ENCODE peak calls at places on chromosomes 12 and 14, in five cellular contexts. One of them, this sample, is unnamed.

GRCh38 chr12:130839770-130840355 is 813 bp upstream of the STX2 start:
- DNase-seq in vagina: no peak
- DNase-seq in uterus: no peak
- DNase-seq in tibial nerve: no peak
- DNase-seq in ovary: no peak
- DNase-seq in this sample: peak; percentile 41

GRCh38 chr12:123223241-123223668 is 9.7 kb downstream of the MPHOSPH9 start:
- DNase-seq in vagina: no peak
- DNase-seq in uterus: no peak
- DNase-seq in tibial nerve: no peak
- DNase-seq in ovary: no peak
- DNase-seq in this sample: no peak

GRCh38 chr12:68199127-68199526 is 26.5 kb downstream of the IL26 start:
- DNase-seq in vagina: no peak
- DNase-seq in uterus: no peak
- DNase-seq in tibial nerve: no peak
- DNase-seq in ovary: no peak
- DNase-seq in this sample: no peak

GRCh38 chr14:76968621-76969063 is 59.9 kb downstream of the IRF2BPL start:
- DNase-seq in vagina: no peak
- DNase-seq in uterus: no peak
- DNase-seq in tibial nerve: no peak
- DNase-seq in ovary: no peak
- DNase-seq in this sample: no peak

GRCh38 chr12:106135075-106135474 is 3.7 kb downstream of the NUAK1 start:
- DNase-seq in vagina: no peak
- DNase-seq in uterus: no peak
- DNase-seq in tibial nerve: no peak
- DNase-seq in ovary: no peak
- DNase-seq in this sample: no peak

GRCh38 chr14:92759300-92759678 is 10.9 kb upstream of the LGMN start:
- DNase-seq in vagina: no peak
- DNase-seq in uterus: no peak
- DNase-seq in tibial nerve: no peak
- DNase-seq in ovary: no peak
- DNase-seq in this sample: no peak

GRCh38 chr12:8026282-8026637 is 6.3 kb upstream of the FOXJ2 start:
- DNase-seq in vagina: no peak
- DNase-seq in uterus: no peak
- DNase-seq in tibial nerve: no peak
- DNase-seq in ovary: no peak
- DNase-seq in this sample: no peak

GRCh38 chr14:24422694-24423531 is 6.6 kb downstream of the CBLN3 start:
- DNase-seq in vagina: no peak
- DNase-seq in uterus: no peak
- DNase-seq in tibial nerve: no peak
- DNase-seq in ovary: no peak
- DNase-seq in this sample: no peak

GRCh38 chr12:130298322-130298721 is 39.4 kb upstream of the PIWIL1 start:
- DNase-seq in vagina: no peak
- DNase-seq in uterus: no peak
- DNase-seq in tibial nerve: no peak
- DNase-seq in ovary: no peak
- DNase-seq in this sample: no peak

GRCh38 chr14:91883770-91884169 is 16.4 kb upstream of the TC2N start:
- DNase-seq in vagina: no peak
- DNase-seq in uterus: peak; percentile 76
- DNase-seq in tibial nerve: peak; percentile 28
- DNase-seq in ovary: no peak
- DNase-seq in this sample: peak; percentile 91

GRCh38 chr14:56787530-56787929 is 22.7 kb downstream of the OTX2 start:
- DNase-seq in vagina: no peak
- DNase-seq in uterus: no peak
- DNase-seq in tibial nerve: no peak
- DNase-seq in ovary: no peak
- DNase-seq in this sample: no peak

GRCh38 chr12:15928870-15929571 is 17.9 kb downstream of the DERA start:
- DNase-seq in vagina: no peak
- DNase-seq in uterus: no peak
- DNase-seq in tibial nerve: no peak
- DNase-seq in ovary: no peak
- DNase-seq in this sample: no peak

GRCh38 chr14:77730976-77731497 is 23.1 kb downstream of the SLIRP start:
- DNase-seq in vagina: no peak
- DNase-seq in uterus: no peak
- DNase-seq in tibial nerve: no peak
- DNase-seq in ovary: no peak
- DNase-seq in this sample: no peak

GRCh38 chr12:99618657-99619056 is 28.9 kb upstream of the GARIN6 start:
- DNase-seq in vagina: no peak
- DNase-seq in uterus: no peak
- DNase-seq in tibial nerve: no peak
- DNase-seq in ovary: no peak
- DNase-seq in this sample: no peak

GRCh38 chr12:50211392-50212070 is 44.4 kb upstream of the CERS5 start:
- DNase-seq in vagina: no peak
- DNase-seq in uterus: no peak
- DNase-seq in tibial nerve: no peak
- DNase-seq in ovary: no peak
- DNase-seq in this sample: no peak

GRCh38 chr12:11885261-11886038 is 185.3 kb upstream of the BCL2L14 start:
- DNase-seq in vagina: no peak
- DNase-seq in uterus: no peak
- DNase-seq in tibial nerve: no peak
- DNase-seq in ovary: no peak
- DNase-seq in this sample: no peak

GRCh38 chr12:5204271-5204670 is 160.6 kb downstream of the KCNA5 start:
- DNase-seq in vagina: no peak
- DNase-seq in uterus: no peak
- DNase-seq in tibial nerve: no peak
- DNase-seq in ovary: no peak
- DNase-seq in this sample: no peak

GRCh38 chr14:76253111-76253510 is 101.4 kb downstream of the GPATCH2L start:
- DNase-seq in vagina: no peak
- DNase-seq in uterus: no peak
- DNase-seq in tibial nerve: no peak
- DNase-seq in ovary: no peak
- DNase-seq in this sample: no peak

GRCh38 chr14:23478109-23478698 is 8.7 kb downstream of the NGDN start:
- DNase-seq in vagina: no peak
- DNase-seq in uterus: peak; percentile 44
- DNase-seq in tibial nerve: peak; percentile 20
- DNase-seq in ovary: peak; percentile 49
- DNase-seq in this sample: no peak

GRCh38 chr12:2959194-2959507 is at the start of gene TEAD4:
- DNase-seq in vagina: no peak
- DNase-seq in uterus: peak; percentile 50
- DNase-seq in tibial nerve: no peak
- DNase-seq in ovary: peak; percentile 56
- DNase-seq in this sample: peak; percentile 74

GRCh38 chr12:109111775-109112491 is 4.5 kb upstream of the ACACB start:
- DNase-seq in vagina: no peak
- DNase-seq in uterus: peak; percentile 76
- DNase-seq in tibial nerve: peak; percentile 69
- DNase-seq in ovary: peak; percentile 79
- DNase-seq in this sample: peak; percentile 91

GRCh38 chr12:109113661-109114321 is 2.6 kb upstream of the ACACB start:
- DNase-seq in vagina: no peak
- DNase-seq in uterus: no peak
- DNase-seq in tibial nerve: no peak
- DNase-seq in ovary: no peak
- DNase-seq in this sample: peak; percentile 60

GRCh38 chr12:109115404-109115757 is 1.0 kb upstream of the ACACB start:
- DNase-seq in vagina: no peak
- DNase-seq in uterus: no peak
- DNase-seq in tibial nerve: no peak
- DNase-seq in ovary: no peak
- DNase-seq in this sample: no peak

GRCh38 chr12:109114644-109115043 is 1.7 kb upstream of the ACACB start:
- DNase-seq in vagina: no peak
- DNase-seq in uterus: no peak
- DNase-seq in tibial nerve: no peak
- DNase-seq in ovary: no peak
- DNase-seq in this sample: no peak

DNA sequence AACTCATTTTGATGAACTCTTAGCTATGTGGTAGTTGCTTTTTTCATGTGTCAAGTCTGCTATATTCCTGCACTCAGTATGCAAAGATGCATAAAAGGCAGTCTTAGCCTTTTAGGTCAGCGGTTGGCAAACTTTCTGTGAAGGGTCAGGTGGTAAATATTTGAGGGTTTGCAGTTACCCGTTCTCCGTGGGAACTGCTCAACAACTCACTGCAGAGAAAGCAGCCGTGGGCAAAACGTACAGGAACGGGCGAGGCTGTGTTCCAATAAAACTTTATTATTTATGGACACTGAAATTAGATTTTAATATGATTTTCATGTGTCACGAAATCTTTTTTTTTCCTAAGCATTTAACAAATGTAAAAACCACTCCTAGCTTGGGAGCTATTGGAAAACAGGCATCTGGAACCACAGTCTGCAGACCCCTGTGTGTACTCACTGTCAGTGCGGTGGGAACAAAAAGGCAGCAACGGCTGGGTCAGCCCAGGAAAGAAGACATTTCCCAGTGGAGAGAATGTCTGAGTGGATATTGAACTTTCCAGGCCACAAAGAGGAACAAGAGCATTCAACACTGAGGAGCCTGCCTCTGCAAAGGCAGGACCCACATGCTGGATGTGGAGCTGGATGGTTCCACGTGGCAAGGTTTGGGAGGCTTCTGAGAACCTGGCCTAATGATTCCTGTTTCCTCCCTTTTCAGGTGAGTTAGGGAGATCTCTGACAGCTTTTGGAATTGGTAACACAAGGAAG is 3.5 kb upstream of the ACACB start:
- DNase-seq in vagina: no peak
- DNase-seq in uterus: no peak
- DNase-seq in tibial nerve: no peak
- DNase-seq in ovary: no peak
- DNase-seq in this sample: peak; percentile 74
- H3K27ac ChIP-seq in vagina: peak overlapping the region; percentile 91
- H3K27ac ChIP-seq in uterus: peak overlapping the region; percentile 93
- H3K27ac ChIP-seq in tibial nerve: peak overlapping the region; percentile 77
- H3K27ac ChIP-seq in ovary: peak overlapping the region; percentile 16
- H3K27ac ChIP-seq in this sample: peak overlapping the region; percentile 94

GRCh38 chr12:102748704-102749103 is 168.3 kb downstream of the PAH start:
- DNase-seq in vagina: no peak
- DNase-seq in uterus: no peak
- DNase-seq in tibial nerve: no peak
- DNase-seq in ovary: no peak
- DNase-seq in this sample: no peak
- TF ChIP-seq POLR2A in vagina: no peak
- TF ChIP-seq POLR2A in uterus: no peak
- TF ChIP-seq POLR2A in tibial nerve: no peak
- TF ChIP-seq POLR2A in ovary: no peak
- TF ChIP-seq POLR2A in this sample: no peak

GRCh38 chr14:68819260-68819691 is 26.4 kb upstream of the ZFP36L1 start:
- DNase-seq in vagina: no peak
- DNase-seq in uterus: peak; percentile 85
- DNase-seq in tibial nerve: no peak
- DNase-seq in ovary: peak; percentile 64
- DNase-seq in this sample: peak; percentile 88
- H3K4me1 ChIP-seq in vagina: peaks cover 57% of the 10 kb centered on the region
- H3K4me1 ChIP-seq in uterus: peaks cover 8% of the 10 kb centered on the region
- H3K4me1 ChIP-seq in tibial nerve: peaks cover 22% of the 10 kb centered on the region
- H3K4me1 ChIP-seq in ovary: peaks cover 20% of the 10 kb centered on the region
- H3K4me1 ChIP-seq in this sample: peaks cover 57% of the 10 kb centered on the region

GRCh38 chr12:92769124-92769901 is 66.5 kb downstream of the PLEKHG7 start:
- DNase-seq in vagina: no peak
- DNase-seq in uterus: no peak
- DNase-seq in tibial nerve: no peak
- DNase-seq in ovary: no peak
- DNase-seq in this sample: no peak
- H3K27ac ChIP-seq in vagina: no peak overlapping the region
- H3K27ac ChIP-seq in uterus: no peak overlapping the region
- H3K27ac ChIP-seq in tibial nerve: no peak overlapping the region
- H3K27ac ChIP-seq in ovary: no peak overlapping the region
- H3K27ac ChIP-seq in this sample: no peak overlapping the region

DNA sequence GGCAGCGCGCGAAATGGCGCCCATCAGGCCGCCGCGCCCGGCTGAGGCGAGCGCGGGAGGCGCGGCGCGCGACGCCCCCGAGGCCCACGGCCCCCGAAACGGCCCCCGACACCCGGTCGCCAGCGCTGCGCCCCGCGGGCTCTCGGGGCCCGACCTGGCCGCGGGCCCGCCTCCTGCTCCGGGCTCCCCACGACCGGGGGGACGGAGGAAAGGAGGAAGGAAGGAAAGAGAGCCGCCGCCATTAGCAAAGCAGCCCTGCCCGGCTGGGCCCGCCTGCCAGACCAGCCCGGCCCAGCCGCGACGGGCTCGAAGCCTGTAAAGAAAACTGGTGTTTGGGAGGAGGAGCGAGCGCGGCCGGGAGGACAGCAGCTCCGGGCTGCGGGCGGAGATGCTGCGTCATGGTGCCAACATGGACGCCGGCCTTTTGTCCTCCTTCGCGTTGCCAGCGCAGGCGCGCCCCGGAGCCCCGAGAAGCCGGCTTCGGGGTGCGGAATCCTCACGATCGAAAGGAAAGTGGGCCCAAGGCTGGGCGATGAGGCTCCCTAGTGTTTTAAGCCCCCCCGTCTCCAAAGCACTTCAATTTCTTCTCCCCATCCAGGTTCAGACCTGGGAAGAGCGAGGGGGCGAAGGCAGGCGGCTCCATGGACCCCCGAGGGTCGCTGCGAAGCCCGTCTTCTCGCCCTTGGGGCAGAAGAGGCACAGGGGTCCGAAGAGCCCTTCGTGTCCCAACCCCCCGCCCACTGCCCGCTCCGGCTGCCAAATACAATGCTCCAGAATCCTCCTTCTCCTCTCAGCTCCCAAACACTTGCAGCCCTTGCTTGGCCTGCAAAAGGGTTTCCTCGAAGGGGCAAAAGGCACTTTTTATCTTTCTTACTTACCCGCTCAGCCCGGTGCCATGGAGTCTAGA is 2.9 kb upstream of the SETD1B start:
- DNase-seq in vagina: no peak
- DNase-seq in uterus: peak; percentile 76
- DNase-seq in tibial nerve: peak; percentile 64
- DNase-seq in ovary: peak; percentile 78
- DNase-seq in this sample: peak; percentile 93
- TF ChIP-seq POLR2A in vagina: no peak
- TF ChIP-seq POLR2A in uterus: peak; percentile 37
- TF ChIP-seq POLR2A in tibial nerve: peak; percentile 38
- TF ChIP-seq POLR2A in ovary: peak; percentile 35
- TF ChIP-seq POLR2A in this sample: peak; percentile 72

DNA sequence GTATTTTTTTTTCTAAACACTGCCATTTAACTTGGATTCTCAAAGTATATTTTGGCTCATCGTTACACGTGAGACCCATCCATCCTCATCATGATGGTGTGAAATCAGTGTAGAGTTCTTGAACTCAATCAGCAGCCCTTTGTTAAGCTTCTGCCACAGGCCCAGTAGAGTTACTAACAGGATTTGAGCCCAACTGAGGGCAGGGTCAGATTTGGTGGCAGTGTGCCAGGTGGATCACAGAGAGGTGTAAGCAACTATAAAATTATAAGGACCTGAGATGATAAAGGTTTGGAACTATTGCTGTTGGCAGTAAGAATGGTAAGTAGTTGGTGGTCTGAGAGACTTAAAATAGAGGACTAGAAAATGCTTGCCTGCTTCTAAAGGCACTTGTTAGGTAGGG is 72.8 kb downstream of the RASSF8 start:
- DNase-seq in vagina: no peak
- DNase-seq in uterus: no peak
- DNase-seq in tibial nerve: no peak
- DNase-seq in ovary: no peak
- DNase-seq in this sample: no peak
- H3K4me1 ChIP-seq in vagina: peaks cover 49% of the 10 kb centered on the region
- H3K4me1 ChIP-seq in uterus: no peaks in the 10 kb centered on the region
- H3K4me1 ChIP-seq in tibial nerve: peaks cover 12% of the 10 kb centered on the region
- H3K4me1 ChIP-seq in ovary: peaks cover 6% of the 10 kb centered on the region
- H3K4me1 ChIP-seq in this sample: no peaks in the 10 kb centered on the region